ENCODE peak calls at places on chromosomes 6 and 20, in five cellular contexts. V is sigmoid colon; A is CD8-positive, alpha-beta T cell; Y is CD4-positive, CD25-positive, alpha-beta regulatory T cell; F is psoas muscle. T is an unnamed sample.

GRCh38 chr6:135209803-135210202 is 28.7 kb downstream of the MYB start:
- DNase-seq in V (no peak), A (peak; percentile 19), Y (no peak), F (no peak), T (no peak)

GRCh38 chr20:50350510-50351249 is 159.5 kb upstream of the PTPN1 start:
- DNase-seq in V (no peak), A (no peak), Y (no peak), F (no peak), T (no peak)

GRCh38 chr20:38825901-38826625 is 20.6 kb downstream of the PPP1R16B start:
- DNase-seq in V (no peak), A (no peak), Y (no peak), F (no peak), T (no peak)

GRCh38 chr6:145898376-145898775 is 65.8 kb downstream of the SHPRH start:
- DNase-seq in V (no peak), A (no peak), Y (no peak), F (no peak), T (no peak)

GRCh38 chr20:35523298-35523888 is 6.1 kb downstream of the C20orf173 start:
- DNase-seq in V (no peak), A (peak; percentile 25), Y (peak; percentile 19), F (no peak), T (no peak)

GRCh38 chr6:121157913-121158312 is 176.4 kb downstream of the TBC1D32 start:
- DNase-seq in V (no peak), A (no peak), Y (no peak), F (no peak), T (no peak)

GRCh38 chr6:68760941-68761676 is 126.0 kb downstream of the ADGRB3 start:
- DNase-seq in V (no peak), A (no peak), Y (no peak), F (no peak), T (no peak)

GRCh38 chr6:3165631-3166534 is 8.5 kb upstream of the TUBB2A start:
- DNase-seq in V (no peak), A (no peak), Y (no peak), F (no peak), T (peak; percentile 80)

GRCh38 chr6:137819740-137820139 is 47.3 kb upstream of the TNFAIP3 start:
- DNase-seq in V (no peak), A (peak; percentile 33), Y (peak; percentile 60), F (no peak), T (no peak)

GRCh38 chr20:9999660-10000059 is 35.1 kb upstream of the ANKEF1 start:
- DNase-seq in V (no peak), A (no peak), Y (no peak), F (no peak), T (no peak)

DNA sequence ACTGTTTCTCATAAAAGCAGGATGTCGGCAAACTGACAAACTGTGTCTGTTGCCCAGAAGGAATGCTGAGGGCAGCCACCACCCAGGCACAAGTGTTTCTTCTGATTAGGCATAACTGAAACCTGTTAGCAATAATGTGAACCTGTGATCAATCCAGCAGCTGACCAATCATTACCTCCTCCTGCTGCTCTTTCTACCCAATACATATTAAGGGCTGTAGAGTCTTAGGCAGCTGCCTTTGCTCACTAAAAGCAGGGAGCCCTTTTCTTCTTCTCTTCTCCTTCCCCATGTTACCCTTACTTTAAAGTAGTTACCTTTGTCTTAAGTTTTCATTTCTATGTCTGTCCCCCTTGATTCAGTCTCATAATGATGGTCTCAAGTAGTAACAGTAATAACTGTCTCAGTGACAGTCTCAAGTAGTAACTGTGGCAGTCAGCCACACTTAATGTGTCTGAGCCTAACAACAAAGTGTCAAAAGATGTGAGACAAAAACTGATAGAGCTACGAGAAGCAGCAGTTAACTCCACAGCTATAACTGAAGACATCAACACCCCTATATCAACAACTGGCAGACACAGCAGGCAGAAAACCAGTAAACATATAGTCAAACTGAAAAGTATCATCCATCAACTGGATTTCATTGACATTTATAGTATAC is 37.0 kb downstream of the RANBP9 start:
- DNase-seq in V (no peak), A (no peak), Y (peak; percentile 37), F (no peak), T (no peak)
- H3K27ac ChIP-seq in V (no peak overlapping the region), A (no peak overlapping the region), Y (no peak overlapping the region), F (no peak overlapping the region), T (no peak overlapping the region)

DNA sequence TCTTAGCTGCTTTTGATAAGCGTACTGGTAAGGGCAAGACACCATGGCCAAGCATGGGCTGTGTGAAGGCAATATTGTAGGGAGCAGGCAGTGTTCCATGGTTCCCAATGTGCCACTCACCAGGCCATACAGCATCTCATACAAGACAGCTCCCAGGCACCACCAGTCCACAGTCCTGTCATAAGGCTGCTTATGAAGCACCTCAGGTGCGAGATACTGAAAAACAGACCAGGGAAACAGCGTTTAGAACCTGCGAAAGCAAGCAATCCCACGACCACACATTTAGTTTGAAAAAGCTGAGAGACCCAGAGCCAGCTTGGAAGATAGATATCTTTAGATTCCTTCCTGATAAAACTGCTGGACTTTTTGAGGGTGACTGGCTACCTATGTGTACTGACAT is 119.1 kb upstream of the SLC2A12 start:
- DNase-seq in V (no peak), A (no peak), Y (no peak), F (no peak), T (no peak)
- H3K4me3 ChIP-seq in V (peak overlapping the region; percentile 75), A (no peak overlapping the region), Y (peak overlapping the region; percentile 100), F (peak overlapping the region; percentile 90), T (no peak overlapping the region)

GRCh38 chr20:59152559-59153354 is 10.9 kb upstream of the ZNF831 start:
- DNase-seq in V (no peak), A (no peak), Y (no peak), F (no peak), T (no peak)
- H3K27ac ChIP-seq in V (no peak overlapping the region), A (no peak overlapping the region), Y (peak overlapping the region; percentile 99), F (no peak overlapping the region), T (no peak overlapping the region)

DNA sequence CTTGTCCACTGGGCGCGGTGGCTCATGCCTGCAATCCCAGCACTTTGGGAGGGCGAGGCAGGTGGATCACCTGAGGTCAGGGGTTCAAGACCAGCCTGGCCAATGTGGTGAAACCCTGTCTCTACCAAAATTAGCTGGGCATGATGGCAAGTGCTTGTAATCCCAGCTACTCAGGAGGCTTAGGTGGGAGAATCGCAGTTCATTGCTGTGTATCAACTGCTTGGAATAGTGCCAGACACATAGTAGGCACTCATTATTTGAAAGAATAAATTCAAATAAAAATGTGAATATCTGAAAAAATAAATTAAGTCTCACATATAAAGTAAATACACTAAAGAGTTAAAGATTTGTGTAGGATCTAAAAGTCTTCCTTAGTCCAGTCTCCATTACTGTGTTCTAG is 1.9 kb downstream of the PAK1IP1 start:
- DNase-seq in V (no peak), A (no peak), Y (no peak), F (no peak), T (no peak)
- H3K4me3 ChIP-seq in V (no peak overlapping the region), A (no peak overlapping the region), Y (no peak overlapping the region), F (no peak overlapping the region), T (no peak overlapping the region)

DNA sequence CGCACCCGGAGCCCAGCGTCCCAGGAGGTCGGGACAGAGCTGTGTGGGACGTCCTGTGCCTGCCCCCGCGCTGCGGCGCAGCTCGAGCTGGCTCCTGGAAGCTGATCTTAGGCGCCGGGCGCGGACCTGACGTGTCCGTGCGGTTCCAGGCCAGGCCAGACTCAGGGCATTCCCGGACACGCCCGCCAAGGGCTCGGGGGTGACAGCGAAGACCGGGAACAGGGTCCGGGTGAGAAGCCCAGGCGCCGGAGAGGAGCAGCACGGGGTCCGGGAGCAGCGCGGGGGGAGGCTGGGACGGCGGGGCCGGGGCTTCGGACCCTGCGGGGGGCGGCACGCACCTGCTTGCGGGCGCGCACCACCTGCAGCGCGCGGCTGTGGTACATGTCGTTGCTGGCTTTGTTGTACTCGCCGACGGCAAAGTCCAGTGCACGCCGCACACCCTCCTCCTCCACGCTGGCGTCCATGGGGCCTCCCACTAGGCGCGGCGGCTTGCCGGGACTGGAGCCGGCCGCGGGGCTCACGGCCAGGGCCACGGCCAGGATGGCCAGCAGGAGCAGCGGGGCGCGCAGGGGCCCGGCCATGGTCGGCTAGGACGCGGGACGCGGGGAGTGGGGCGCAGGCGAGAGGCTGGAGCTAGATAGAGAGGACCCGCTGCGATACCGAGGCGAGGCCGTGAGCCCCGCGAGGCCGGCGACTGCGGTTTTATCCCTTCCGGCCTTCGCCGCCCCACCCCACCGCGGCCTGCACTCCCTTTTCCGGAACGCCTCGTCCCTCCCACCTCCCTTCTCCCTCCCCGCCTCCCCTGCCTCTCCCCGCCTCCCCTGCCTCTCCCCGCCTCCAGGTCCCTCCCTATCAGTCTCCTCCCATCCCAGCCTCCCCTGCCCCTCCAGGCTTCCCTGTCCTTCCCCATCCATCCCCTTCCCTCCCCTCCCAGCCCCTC is at the start of gene CST3:
- DNase-seq in V (peak; percentile 97), A (no peak), Y (peak; percentile 5), F (peak; percentile 93), T (no peak)
- H3K27ac ChIP-seq in V (peak within 1 kb of the TSS; percentile 97), A (no peak within 1 kb of the TSS), Y (no peak within 1 kb of the TSS), F (peak within 1 kb of the TSS; percentile 100), T (no peak within 1 kb of the TSS)

GRCh38 chr6:118748311-118749062 is 97.1 kb upstream of the CEP85L start:
- DNase-seq in V (no peak), A (no peak), Y (no peak), F (peak; percentile 69), T (no peak)
- H3K4me3 ChIP-seq in V (no peak overlapping the region), A (no peak overlapping the region), Y (no peak overlapping the region), F (peak overlapping the region; percentile 37), T (no peak overlapping the region)

GRCh38 chr6:162612613-162613012 is 115.0 kb downstream of the PRKN start:
- DNase-seq in V (no peak), A (no peak), Y (no peak), F (no peak), T (no peak)

GRCh38 chr6:162610351-162610750 is 117.2 kb downstream of the PRKN start:
- DNase-seq in V (no peak), A (no peak), Y (no peak), F (no peak), T (no peak)

GRCh38 chr6:162618463-162619002 is 109.0 kb downstream of the PRKN start:
- DNase-seq in V (no peak), A (no peak), Y (no peak), F (no peak), T (no peak)

GRCh38 chr6:162613310-162613709 is 114.3 kb downstream of the PRKN start:
- DNase-seq in V (no peak), A (no peak), Y (no peak), F (no peak), T (no peak)

DNA sequence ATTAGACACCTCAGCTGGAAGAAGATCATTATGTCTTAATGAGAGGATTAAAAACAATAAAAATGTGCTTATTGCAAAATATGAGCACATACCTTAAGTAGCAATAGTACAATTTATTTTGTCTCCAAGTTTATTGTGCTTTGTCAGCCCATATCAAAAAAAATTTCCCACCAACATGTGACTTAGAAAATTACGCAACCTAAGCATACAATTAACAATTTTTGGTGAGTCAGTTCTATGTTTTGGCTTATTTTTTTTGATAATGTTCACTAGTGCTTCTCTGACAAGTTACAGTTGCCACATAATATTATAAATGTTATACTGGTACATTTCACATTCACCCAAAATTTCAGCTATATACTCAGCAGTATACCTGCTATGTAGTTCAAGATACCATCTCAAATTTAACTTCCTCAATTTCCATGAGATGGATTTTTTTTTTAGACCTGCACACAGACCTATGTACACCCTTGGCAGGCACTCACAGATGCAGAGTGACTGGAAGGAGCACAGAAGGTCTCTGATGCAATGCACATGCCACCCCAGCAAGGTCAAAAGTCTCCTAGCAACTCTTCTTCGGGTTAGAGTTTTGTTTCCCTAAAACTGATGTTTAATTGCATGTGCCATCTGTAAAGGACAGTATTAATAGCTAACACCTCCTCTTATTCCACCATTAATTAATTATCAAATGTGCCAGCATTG is 112.4 kb downstream of the PRKN start:
- DNase-seq in V (no peak), A (no peak), Y (no peak), F (no peak), T (no peak)
- H3K27ac ChIP-seq in V (no peak overlapping the region), A (no peak overlapping the region), Y (no peak overlapping the region), F (no peak overlapping the region), T (no peak overlapping the region)